ENCODE peak calls at places on chromosome 19, in four cellular contexts. M is thyroid gland; G is naive thymus-derived CD4-positive, alpha-beta T cell; L is MM.1S. U is an unnamed sample. For H3K4me1, the result is how much of the 10 kb centered on the place peaks cover.

GRCh38 chr19:36032251-36033104 is at the start of gene CLIP3:
- DNase-seq in M (peak), G (peak), L (no peak), U (no peak)

GRCh38 chr19:43799502-43800142 is 2.6 kb downstream of the LYPD5 start:
- DNase-seq in M (no peak), G (no peak), L (no peak), U (no peak)

GRCh38 chr19:53432088-53432661 is 391 bp downstream of the ZNF761 start:
- DNase-seq in M (peak), G (peak), L (no peak), U (no peak)

GRCh38 chr19:18223860-18224524 is 2.2 kb downstream of the PDE4C start:
- DNase-seq in M (peak), G (no peak), L (no peak), U (no peak)

GRCh38 chr19:30857388-30857787 is 485.2 kb downstream of the ZNF536 start:
- DNase-seq in M (no peak), G (no peak), L (no peak), U (no peak)

GRCh38 chr19:11480927-11481776 is at the start of gene ELAVL3:
- DNase-seq in M (no peak), G (no peak), L (no peak), U (no peak)

GRCh38 chr19:34851277-34851804 is 75.4 kb upstream of the ZNF30 start:
- DNase-seq in M (no peak), G (no peak), L (peak), U (no peak)

GRCh38 chr19:31286491-31286890 is 62.7 kb downstream of the TSHZ3 start:
- DNase-seq in M (no peak), G (no peak), L (no peak), U (no peak)

GRCh38 chr19:3353493-3353892 is 12.9 kb upstream of the NFIC start:
- DNase-seq in M (no peak), G (no peak), L (no peak), U (no peak)

GRCh38 chr19:49657493-49658138 is 8.0 kb downstream of the IRF3 start:
- DNase-seq in M (no peak), G (no peak), L (no peak), U (no peak)

GRCh38 chr19:11267316-11268085 is 5.2 kb upstream of the DOCK6 start:
- DNase-seq in M (no peak), G (no peak), L (no peak), U (no peak)

GRCh38 chr19:21023901-21024300 is 3.4 kb downstream of the ZNF430 start:
- DNase-seq in M (no peak), G (no peak), L (no peak), U (no peak)

GRCh38 chr19:49150106-49150943 is 4.9 kb downstream of the HRC start:
- DNase-seq in M (peak), G (no peak), L (peak), U (no peak)

GRCh38 chr19:18507727-18508440 is 14.0 kb downstream of the ELL start:
- DNase-seq in M (no peak), G (no peak), L (no peak), U (no peak)

GRCh38 chr19:10858204-10858828 is 10.1 kb downstream of the C19orf38 start:
- DNase-seq in M (no peak), G (no peak), L (no peak), U (no peak)

GRCh38 chr19:14091086-14091884 is 734 bp upstream of the SAMD1 start:
- DNase-seq in M (peak), G (peak), L (peak), U (peak)

GRCh38 chr19:41934849-41935374 is 6.7 kb upstream of the ERFL start:
- DNase-seq in M (peak), G (peak), L (peak), U (peak)

GRCh38 chr19:18612772-18613588 is at the start of gene TMEM59L:
- DNase-seq in M (no peak), G (peak), L (no peak), U (peak)

GRCh38 chr19:1487576-1488281 is 2.4 kb downstream of the PCSK4 start:
- DNase-seq in M (no peak), G (no peak), L (no peak), U (no peak)

GRCh38 chr19:1602091-1602707 is 3.1 kb downstream of the UQCR11 start:
- DNase-seq in M (no peak), G (no peak), L (no peak), U (no peak)

GRCh38 chr19:1333789-1334188 is 48.1 kb downstream of the EFNA2 start:
- DNase-seq in M (no peak), G (no peak), L (no peak), U (no peak)

GRCh38 chr19:33296473-33297060 is 5.8 kb downstream of the CEBPA start:
- DNase-seq in M (peak), G (no peak), L (no peak), U (no peak)

GRCh38 chr19:3897936-3898335 is 17.5 kb downstream of the ATCAY start:
- DNase-seq in M (no peak), G (no peak), L (no peak), U (no peak)

GRCh38 chr19:4657835-4658234 is 12.3 kb downstream of the MYDGF start:
- DNase-seq in M (no peak), G (no peak), L (no peak), U (no peak)

GRCh38 chr19:4704317-4704673 is 19.3 kb downstream of the DPP9 start:
- DNase-seq in M (no peak), G (no peak), L (no peak), U (no peak)

GRCh38 chr19:9309974-9310446 is 372 bp upstream of the ZNF699 start:
- DNase-seq in M (peak), G (no peak), L (no peak), U (peak)

GRCh38 chr19:54343868-54344267 is 4.9 kb upstream of the LILRA4 start:
- DNase-seq in M (no peak), G (no peak), L (no peak), U (no peak)

GRCh38 chr19:35342430-35342829 is 5.3 kb upstream of the FFAR1 start:
- DNase-seq in M (no peak), G (no peak), L (no peak), U (no peak)

GRCh38 chr19:6060600-6061391 is 49.5 kb downstream of the RFX2 start:
- DNase-seq in M (no peak), G (no peak), L (no peak), U (peak)

GRCh38 chr19:23437901-23438300 is 42.6 kb upstream of the ZNF91 start:
- DNase-seq in M (no peak), G (no peak), L (peak), U (no peak)

GRCh38 chr19:4723465-4724251 is at the start of gene DPP9:
- DNase-seq in M (peak), G (peak), L (peak), U (peak)

GRCh38 chr19:771332-771785 is 20.4 kb downstream of the MISP start:
- DNase-seq in M (no peak), G (no peak), L (peak), U (no peak)

GRCh38 chr19:6402834-6403608 is 10.1 kb upstream of the GTF2F1 start:
- DNase-seq in M (peak), G (no peak), L (no peak), U (no peak)

GRCh38 chr19:42208612-42209011 is 8.9 kb downstream of the DEDD2 start:
- DNase-seq in M (no peak), G (no peak), L (no peak), U (no peak)

GRCh38 chr19:41409288-41409687 is 11.7 kb downstream of the BCKDHA start:
- DNase-seq in M (peak), G (no peak), L (peak), U (no peak)

GRCh38 chr19:29098863-29099481 is 114.0 kb downstream of the UQCRFS1 start:
- DNase-seq in M (peak), G (no peak), L (no peak), U (no peak)

GRCh38 chr19:51325161-51325979 is 13.9 kb downstream of the IGLON5 start:
- DNase-seq in M (no peak), G (no peak), L (no peak), U (no peak)

DNA sequence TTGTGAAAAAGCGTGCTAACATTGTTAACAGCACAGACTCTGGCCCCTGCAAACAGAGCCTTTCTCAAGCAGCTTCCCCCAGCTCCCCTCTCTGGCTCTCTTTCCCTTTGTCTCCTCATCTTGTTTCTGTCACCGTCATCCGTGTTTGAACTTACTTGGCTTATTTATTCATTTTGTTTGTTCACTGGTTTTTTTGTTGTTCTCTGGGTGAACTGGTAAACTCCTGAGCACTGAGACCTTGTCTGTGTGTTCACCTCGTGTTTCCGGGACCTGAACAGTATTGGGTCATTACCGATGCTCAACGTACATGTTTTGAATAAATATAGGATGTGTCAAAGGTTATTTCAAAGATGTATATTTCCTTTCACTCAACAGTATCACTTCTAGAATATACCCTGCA is 92.4 kb upstream of the USP29 start:
- DNase-seq in M (no peak), G (no peak), L (no peak), U (no peak)
- H3K4me3 ChIP-seq in M (no peak), G (no peak), L (no peak), U (no peak)

GRCh38 chr19:7916908-7917291 is 2.3 kb downstream of the TGFBR3L start:
- DNase-seq in M (no peak), G (no peak), L (no peak), U (no peak)

GRCh38 chr19:7915250-7916136 is 863 bp downstream of the TGFBR3L start:
- DNase-seq in M (no peak), G (no peak), L (no peak), U (no peak)

GRCh38 chr19:7918615-7919421 is 1.3 kb upstream of the SNAPC2 start:
- DNase-seq in M (no peak), G (no peak), L (no peak), U (no peak)

GRCh38 chr19:7916137-7916907 is 1.7 kb downstream of the TGFBR3L start:
- DNase-seq in M (no peak), G (peak), L (peak), U (peak)

GRCh38 chr19:7917292-7918061 is 2.7 kb upstream of the SNAPC2 start:
- DNase-seq in M (peak), G (peak), L (peak), U (no peak)
- H3K27ac ChIP-seq in M (no peak), G (no peak), L (no peak), U (no peak)

DNA sequence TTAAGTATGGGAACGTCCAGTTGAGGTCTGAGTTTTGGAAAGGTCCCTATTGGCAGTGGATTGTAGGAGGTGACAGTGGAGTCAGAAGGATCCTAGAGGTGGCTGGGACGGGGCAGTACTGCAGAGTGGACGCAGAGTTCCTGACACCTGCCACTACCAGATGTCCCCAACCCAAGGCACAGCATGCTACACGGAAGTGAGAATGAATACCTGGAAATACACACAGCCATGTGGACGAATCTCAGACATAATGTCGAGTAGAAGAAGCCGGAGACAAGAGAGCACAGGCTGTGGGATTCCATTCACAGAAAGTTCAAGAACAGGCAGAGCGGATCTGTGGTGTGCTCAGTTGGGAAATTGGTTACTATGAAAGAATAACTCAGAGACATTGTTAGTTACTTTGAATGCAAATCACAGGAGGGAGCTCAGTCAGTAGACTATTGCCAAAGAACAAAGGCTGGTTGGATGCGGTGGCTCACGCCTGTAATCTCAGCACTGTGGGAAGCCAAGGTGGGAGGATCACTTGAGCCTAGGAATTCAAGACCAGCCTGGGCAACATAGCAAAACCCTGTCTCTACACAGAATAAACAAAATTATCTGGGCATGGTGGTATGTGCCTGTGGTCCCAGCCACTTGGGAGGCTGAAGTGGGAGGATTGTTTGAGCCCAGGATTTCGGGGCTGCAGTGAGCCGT is 37.4 kb downstream of the RYR1 start:
- DNase-seq in M (no peak), G (no peak), L (no peak), U (no peak)
- H3K4me1 ChIP-seq in M (under half), G (under half), L (under half), U (under half)

GRCh38 chr19:55354698-55355212 is at the start of gene COX6B2:
- DNase-seq in M (no peak), G (no peak), L (no peak), U (no peak)

GRCh38 chr19:55352746-55353145 is 1.8 kb downstream of the COX6B2 start:
- DNase-seq in M (no peak), G (no peak), L (no peak), U (no peak)

GRCh38 chr19:55355213-55355821 is 798 bp upstream of the COX6B2 start:
- DNase-seq in M (no peak), G (no peak), L (no peak), U (no peak)

GRCh38 chr19:55353356-55353802 is 1.1 kb downstream of the COX6B2 start:
- DNase-seq in M (no peak), G (peak), L (no peak), U (no peak)

DNA sequence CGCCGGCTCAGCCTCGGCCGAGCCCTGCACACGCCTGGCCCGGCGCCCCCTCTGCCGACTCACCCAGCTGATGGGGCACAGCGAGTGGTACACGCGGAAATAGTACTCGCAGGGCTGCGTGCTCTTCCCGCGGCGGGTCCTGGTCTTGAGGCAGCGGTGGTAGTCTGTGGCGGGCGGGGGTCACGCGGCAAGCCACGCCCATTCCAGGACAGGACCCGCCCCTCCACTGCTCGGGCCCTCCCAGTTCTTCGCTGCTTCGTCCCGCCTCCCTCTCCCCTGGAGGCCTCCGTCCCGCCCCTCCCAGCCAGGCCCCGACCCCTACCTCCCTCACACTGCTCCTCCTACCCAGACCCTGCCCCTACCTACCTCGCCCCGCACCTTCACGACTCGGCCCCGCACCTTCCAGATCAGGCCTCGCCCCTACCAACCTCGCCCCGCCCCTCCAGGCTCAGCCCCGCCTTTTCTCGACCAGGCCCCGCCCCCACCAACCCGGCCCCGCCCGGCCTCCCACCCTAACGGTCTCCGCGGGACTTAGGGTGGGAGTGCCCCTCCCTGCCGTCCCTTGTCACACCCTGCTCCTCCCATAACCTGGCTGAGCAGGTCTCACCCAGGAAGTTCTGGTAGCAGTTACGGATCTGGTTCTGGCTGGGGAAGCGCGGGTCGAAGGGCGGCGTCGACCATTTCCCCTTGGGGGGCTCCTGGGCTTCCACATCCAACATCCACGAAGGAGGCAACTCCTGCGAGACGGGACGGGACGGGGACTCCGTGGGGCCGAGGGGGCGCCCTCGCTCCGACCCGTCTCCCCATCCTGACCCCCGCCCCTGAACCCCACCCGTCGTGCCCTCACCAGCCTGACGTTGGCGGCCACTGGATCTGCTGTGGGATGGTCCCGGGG is 469 bp downstream of the COX6B2 start:
- DNase-seq in M (peak), G (peak), L (no peak), U (peak)
- H3K4me3 ChIP-seq in M (peak), G (peak), L (peak), U (peak)

GRCh38 chr19:40281381-40282208 is 3.5 kb downstream of the AKT2 start:
- DNase-seq in M (peak), G (no peak), L (no peak), U (no peak)

GRCh38 chr19:40282209-40282580 is 3.0 kb downstream of the AKT2 start:
- DNase-seq in M (no peak), G (no peak), L (no peak), U (no peak)

GRCh38 chr19:40279120-40279551 is 6.0 kb downstream of the AKT2 start:
- DNase-seq in M (peak), G (no peak), L (no peak), U (no peak)

GRCh38 chr19:40279761-40280607 is 5.2 kb downstream of the AKT2 start:
- DNase-seq in M (peak), G (no peak), L (no peak), U (no peak)

DNA sequence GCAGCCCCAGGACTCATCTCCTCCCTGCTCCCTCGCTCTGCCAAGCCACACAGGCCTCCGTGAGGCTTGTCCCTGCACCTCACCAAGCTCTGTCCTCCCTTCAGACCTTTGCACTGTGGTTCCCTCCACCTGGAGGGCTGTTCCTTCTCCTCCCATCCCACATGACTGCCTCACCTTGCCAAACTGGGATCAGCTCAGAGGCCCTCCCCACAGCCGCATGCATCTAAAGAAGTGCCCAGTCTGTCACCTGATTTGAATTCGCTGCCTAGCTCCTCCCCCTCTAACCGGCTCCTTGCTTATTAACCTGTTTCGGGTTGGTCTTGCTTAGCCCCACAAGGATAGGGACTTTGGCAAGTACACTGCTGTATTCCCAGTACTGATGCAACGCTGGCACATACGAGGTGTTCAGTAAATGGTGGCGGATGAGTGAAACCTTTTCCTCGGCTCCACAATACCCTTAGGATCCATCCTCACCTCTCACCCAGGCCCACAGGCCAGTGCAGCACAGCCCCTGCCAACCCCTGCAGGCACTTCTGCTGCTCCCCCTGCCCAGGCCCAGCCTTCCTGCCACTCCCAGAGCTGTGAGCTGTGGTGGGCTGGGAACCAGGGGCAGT is 4.4 kb downstream of the AKT2 start:
- DNase-seq in M (peak), G (no peak), L (no peak), U (no peak)
- H3K27ac ChIP-seq in M (peak), G (no peak), L (no peak), U (no peak)

GRCh38 chr19:56098731-56099577 is 22.1 kb downstream of the ZNF787 start:
- DNase-seq in M (no peak), G (no peak), L (no peak), U (no peak)
- H3K4me1 ChIP-seq in M (under half), G (under half), L (under half), U (under half)

GRCh38 chr19:47485210-47485609 is 1.2 kb upstream of the KPTN start:
- DNase-seq in M (no peak), G (no peak), L (no peak), U (no peak)
- H3K4me3 ChIP-seq in M (no peak), G (peak), L (peak), U (peak)

DNA sequence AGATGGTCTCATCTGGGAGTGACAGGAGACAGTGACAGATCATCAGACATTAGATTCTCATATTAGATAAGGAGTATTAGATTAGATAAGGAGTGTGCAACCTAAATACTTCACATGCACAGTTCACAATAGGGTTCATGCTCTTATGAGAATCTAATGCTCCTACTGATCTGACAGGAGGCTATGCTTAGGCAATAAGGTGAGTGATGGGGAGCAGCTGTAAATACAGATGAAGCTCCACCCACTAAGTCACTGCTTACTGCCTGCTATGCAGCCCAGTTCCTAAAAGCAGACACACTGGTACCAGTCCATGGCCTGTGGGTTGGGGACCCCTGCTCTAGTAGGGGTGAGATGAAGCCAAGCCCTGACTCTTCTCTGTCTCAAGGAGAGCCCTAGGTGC is 10.0 kb upstream of the IGFL3 start:
- DNase-seq in M (no peak), G (no peak), L (no peak), U (no peak)
- H3K27ac ChIP-seq in M (no peak), G (no peak), L (no peak), U (no peak)

GRCh38 chr19:17125052-17125727 is 49.6 kb downstream of the MYO9B start:
- DNase-seq in M (no peak), G (no peak), L (peak), U (no peak)
- H3K4me1 ChIP-seq in M (under half), G (under half), L (under half), U (under half)